ENCODE peak calls at places on chromosomes 7 and 10, in nine cellular contexts. G is A673; I is PC-9; N is ascending aorta; J is psoas muscle; L is AG04450; U is colonic mucosa; E is A549; C is CD4-positive, alpha-beta T cell. Y is an unnamed sample.

GRCh38 chr7:773622-773915 is 46.5 kb upstream of the PRKAR1B start:
- DNase-seq in J (no peak), L (no peak), G (no peak), N (no peak), U (no peak), E (no peak), I (no peak), C (no peak), Y (no peak)

GRCh38 chr10:101006593-101007098 is 7.0 kb downstream of the LZTS2 start:
- DNase-seq in U (no peak), E (no peak), I (no peak), G (no peak), L (no peak), C (no peak), J (no peak), N (no peak), Y (no peak)

GRCh38 chr7:104207348-104207730 is 474 bp downstream of the ORC5 start:
- DNase-seq in C (no peak), I (no peak), N (no peak), U (peak; percentile 20), E (peak; percentile 14), J (no peak), L (no peak), G (peak; percentile 6), Y (no peak)

GRCh38 chr10:79379512-79380124 is 32.3 kb downstream of the PPIF start:
- DNase-seq in U (peak; percentile 24), G (no peak), E (no peak), J (peak; percentile 77), L (no peak), I (no peak), N (no peak), C (no peak), Y (no peak)

GRCh38 chr7:42511027-42511426 is 274.0 kb upstream of the GLI3 start:
- DNase-seq in U (no peak), L (no peak), C (no peak), N (no peak), I (no peak), J (no peak), E (no peak), G (no peak), Y (no peak)

GRCh38 chr7:129522971-129523340 is 20.6 kb downstream of the SMKR1 start:
- DNase-seq in J (no peak), N (no peak), G (no peak), L (no peak), U (no peak), I (no peak), C (no peak), E (no peak), Y (no peak)

GRCh38 chr10:26438534-26439269 is 561 bp downstream of the APBB1IP start:
- DNase-seq in C (peak; percentile 67), G (no peak), I (no peak), E (no peak), N (no peak), L (no peak), U (peak; percentile 34), J (peak; percentile 67), Y (peak; percentile 57)

GRCh38 chr10:100739516-100740368 is 5.6 kb upstream of the PAX2 start:
- DNase-seq in C (no peak), J (no peak), N (no peak), E (peak; percentile 29), I (no peak), G (no peak), L (no peak), U (no peak), Y (no peak)

GRCh38 chr7:70177166-70177565 is 578.9 kb downstream of the AUTS2 start:
- DNase-seq in C (no peak), U (no peak), L (no peak), I (no peak), N (no peak), E (no peak), J (no peak), G (no peak), Y (no peak)

GRCh38 chr10:9786576-9786975 is 1231.1 kb upstream of the CELF2 start:
- DNase-seq in L (peak; percentile 8), G (no peak), N (no peak), E (no peak), C (no peak), U (no peak), I (no peak), J (no peak), Y (no peak)

GRCh38 chr7:46468753-46469356 is 547.8 kb upstream of the IGFBP3 start:
- DNase-seq in L (no peak), E (peak; percentile 46), U (no peak), G (peak; percentile 5), N (no peak), J (no peak), C (no peak), I (peak; percentile 17), Y (no peak)
- H3K9me3 ChIP-seq in L (peaks cover 45% of the 10 kb centered on the region), E (peaks cover 27% of the 10 kb centered on the region), U (peaks cover 15% of the 10 kb centered on the region), G (peaks cover 67% of the 10 kb centered on the region), N (peaks cover 47% of the 10 kb centered on the region), J (peaks cover 67% of the 10 kb centered on the region), C (peaks cover 51% of the 10 kb centered on the region), I (peaks cover 59% of the 10 kb centered on the region), Y (peaks cover 9% of the 10 kb centered on the region)

GRCh38 chr10:107529350-107529749 is 364.8 kb upstream of the SORCS1 start:
- DNase-seq in C (no peak), J (no peak), I (no peak), L (no peak), U (no peak), E (no peak), G (no peak), N (no peak), Y (no peak)
- H3K9me3 ChIP-seq in C (no peaks in the 10 kb centered on the region), J (no peaks in the 10 kb centered on the region), I (no peaks in the 10 kb centered on the region), L (peaks cover 14% of the 10 kb centered on the region), U (no peaks in the 10 kb centered on the region), E (peaks cover 3% of the 10 kb centered on the region), G (no peaks in the 10 kb centered on the region), N (no peaks in the 10 kb centered on the region), Y (no peaks in the 10 kb centered on the region)

GRCh38 chr7:46459942-46460341 is 538.9 kb upstream of the IGFBP3 start:
- DNase-seq in J (no peak), E (no peak), L (no peak), U (no peak), G (no peak), C (no peak), I (no peak), N (no peak), Y (no peak)

GRCh38 chr7:46461334-46461777 is 540.3 kb upstream of the IGFBP3 start:
- DNase-seq in G (no peak), L (peak; percentile 24), U (no peak), N (no peak), I (no peak), E (no peak), C (no peak), J (no peak), Y (no peak)

DNA sequence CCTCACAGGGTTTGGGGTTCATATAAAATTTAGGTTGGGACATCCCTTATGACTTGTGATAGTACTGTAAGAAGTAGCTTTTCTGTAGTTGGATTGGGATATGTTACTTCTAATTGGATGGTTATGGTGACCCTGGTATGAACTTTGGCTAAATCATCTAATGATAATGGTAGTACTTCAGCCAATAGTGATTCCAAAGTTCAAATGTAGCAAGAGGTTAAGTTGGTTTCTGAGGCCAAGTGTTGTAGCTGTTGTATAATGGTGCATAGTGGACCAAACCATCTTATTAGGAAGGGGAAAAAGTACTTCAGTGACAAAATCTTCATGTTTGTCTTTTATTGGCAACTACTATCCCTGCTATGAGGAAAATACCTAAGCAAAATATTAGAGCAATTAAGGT is 542.1 kb upstream of the IGFBP3 start:
- DNase-seq in L (no peak), C (no peak), U (no peak), J (no peak), N (no peak), E (no peak), G (no peak), I (no peak), Y (no peak)
- H3K9me3 ChIP-seq in L (peaks cover 26% of the 10 kb centered on the region), C (peaks cover 29% of the 10 kb centered on the region), U (peaks cover 5% of the 10 kb centered on the region), J (peaks cover 37% of the 10 kb centered on the region), N (peaks cover 25% of the 10 kb centered on the region), E (peaks cover 7% of the 10 kb centered on the region), G (peaks cover 30% of the 10 kb centered on the region), I (peaks cover 39% of the 10 kb centered on the region), Y (no peaks in the 10 kb centered on the region)

GRCh38 chr7:146735992-146736391 is 619.4 kb downstream of the CNTNAP2 start:
- DNase-seq in G (no peak), E (no peak), L (no peak), J (no peak), C (no peak), U (no peak), I (no peak), N (no peak), Y (no peak)
- H3K9me3 ChIP-seq in G (peaks cover 8% of the 10 kb centered on the region), E (peaks cover 2% of the 10 kb centered on the region), L (peaks cover 11% of the 10 kb centered on the region), J (peaks cover 7% of the 10 kb centered on the region), C (peaks cover 8% of the 10 kb centered on the region), U (no peaks in the 10 kb centered on the region), I (no peaks in the 10 kb centered on the region), N (no peaks in the 10 kb centered on the region), Y (peaks cover 5% of the 10 kb centered on the region)

DNA sequence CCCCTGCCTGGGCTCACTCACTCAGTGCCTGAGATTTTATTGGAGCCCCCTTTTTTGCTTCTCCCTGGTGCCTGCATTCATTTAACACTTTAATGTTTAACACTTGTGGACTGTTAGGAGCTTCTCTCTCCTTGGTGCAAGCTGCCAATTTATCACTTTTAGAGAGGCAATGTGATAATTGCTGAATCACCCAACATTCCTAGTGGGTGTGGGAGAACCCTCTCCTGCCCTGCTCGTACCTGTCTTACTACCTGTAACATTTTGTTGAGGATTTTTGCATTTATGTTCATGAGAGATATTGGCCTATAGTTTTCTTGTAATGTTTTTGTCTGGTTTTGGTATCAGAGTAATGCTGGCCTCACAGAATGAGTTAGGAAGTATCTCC is 13.2 kb downstream of the STAM start:
- DNase-seq in C (no peak), N (no peak), I (no peak), U (no peak), J (no peak), L (no peak), E (no peak), G (no peak), Y (no peak)
- H3K9me3 ChIP-seq in C (peaks cover 14% of the 10 kb centered on the region), N (no peaks in the 10 kb centered on the region), I (peaks cover 7% of the 10 kb centered on the region), U (no peaks in the 10 kb centered on the region), J (no peaks in the 10 kb centered on the region), L (no peaks in the 10 kb centered on the region), E (peaks cover 11% of the 10 kb centered on the region), G (peaks cover 12% of the 10 kb centered on the region), Y (peaks cover 9% of the 10 kb centered on the region)

DNA sequence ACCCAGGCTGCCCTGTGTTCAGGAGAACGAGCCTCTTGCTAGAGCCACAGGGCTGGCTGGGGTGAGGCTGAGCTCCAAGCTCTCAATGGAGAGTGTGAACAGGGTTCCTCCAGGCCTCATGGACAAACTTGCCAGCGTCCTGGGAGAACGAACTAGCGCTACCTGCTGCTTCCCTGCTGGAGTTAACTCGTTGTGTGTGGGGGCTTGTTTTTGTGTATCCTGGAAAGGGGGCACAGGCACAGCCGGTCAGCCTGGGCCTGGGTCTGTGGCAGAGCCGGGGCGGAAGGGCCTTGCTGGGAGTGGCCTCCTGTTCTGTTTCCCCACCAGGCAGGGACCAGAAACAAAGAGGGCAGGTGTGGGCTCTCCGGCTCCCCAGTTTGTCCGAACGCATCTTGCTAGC is 259.2 kb downstream of the DNAJB6 start:
- DNase-seq in U (no peak), E (no peak), C (no peak), J (no peak), N (no peak), L (no peak), G (no peak), I (no peak), Y (no peak)
- H3K9me3 ChIP-seq in U (no peaks in the 10 kb centered on the region), E (no peaks in the 10 kb centered on the region), C (no peaks in the 10 kb centered on the region), J (no peaks in the 10 kb centered on the region), N (no peaks in the 10 kb centered on the region), L (peaks cover 82% of the 10 kb centered on the region), G (no peaks in the 10 kb centered on the region), I (no peaks in the 10 kb centered on the region), Y (no peaks in the 10 kb centered on the region)

Y was measured in T-helper 17 cell.